ENCODE peak calls at places on chromosomes 1 and 21, in seven cellular contexts. F, L, Y, N, W, R and D are unnamed samples. For H3K9me3, the result is how much of the 10 kb centered on the place peaks cover.

GRCh38 chr1:167762061-167762746 is 40.4 kb downstream of the MPZL1 start:
- DNase-seq in N (no peak), R (peak), F (no peak), W (no peak), Y (no peak), L (no peak), D (no peak)

GRCh38 chr1:223834660-223835263 is 11.0 kb downstream of the TP53BP2 start:
- DNase-seq in R (no peak), F (peak), Y (no peak), W (peak), L (no peak), N (no peak), D (no peak)

GRCh38 chr1:10401281-10401680 is 2.4 kb downstream of the PGD start:
- DNase-seq in R (no peak), Y (no peak), F (peak), L (no peak), W (peak), N (no peak), D (no peak)

GRCh38 chr1:176567190-176567794 is 104.3 kb downstream of the PAPPA2 start:
- DNase-seq in Y (no peak), N (no peak), W (peak), F (peak), R (no peak), L (no peak), D (no peak)

GRCh38 chr1:1092890-1093609 is 18.9 kb upstream of the RNF223 start:
- DNase-seq in W (no peak), N (peak), F (no peak), L (no peak), Y (no peak), R (no peak), D (no peak)

GRCh38 chr1:101174722-101175121 is 62.1 kb upstream of the S1PR1 start:
- DNase-seq in W (peak), R (no peak), L (no peak), F (no peak), Y (no peak), N (no peak), D (no peak)

GRCh38 chr1:223759273-223759672 is 46.9 kb downstream of the CAPN2 start:
- DNase-seq in W (no peak), R (no peak), Y (no peak), F (no peak), N (no peak), L (no peak), D (no peak)

GRCh38 chr1:201230676-201231075 is 40.1 kb downstream of the IGFN1 start:
- DNase-seq in N (no peak), F (no peak), W (no peak), R (no peak), Y (no peak), L (no peak), D (no peak)

GRCh38 chr1:223140551-223140950 is 2.5 kb downstream of the TLR5 start:
- DNase-seq in L (no peak), Y (no peak), N (no peak), W (no peak), R (no peak), F (no peak), D (no peak)

GRCh38 chr1:114467491-114467890 is 43.5 kb downstream of the TRIM33 start:
- DNase-seq in R (no peak), Y (no peak), L (no peak), N (no peak), W (no peak), F (no peak), D (no peak)

GRCh38 chr21:28910280-28910887 is 82.3 kb downstream of the LTN1 start:
- DNase-seq in W (no peak), F (no peak), L (no peak), N (no peak), Y (no peak), R (no peak), D (no peak)

GRCh38 chr21:35491920-35492678 is 443.0 kb upstream of the RUNX1 start:
- DNase-seq in Y (no peak), R (no peak), N (no peak), L (no peak), F (no peak), W (no peak), D (no peak)

GRCh38 chr1:170661646-170662411 is 2.1 kb upstream of the PRRX1 start:
- DNase-seq in N (peak), F (peak), W (peak), R (no peak), Y (no peak), L (peak), D (no peak)

GRCh38 chr1:200150721-200151120 is 123.2 kb downstream of the NR5A2 start:
- DNase-seq in L (no peak), R (no peak), W (peak), F (peak), Y (no peak), N (peak), D (no peak)

GRCh38 chr1:155307247-155307740 is 1.4 kb upstream of the FDPS start:
- DNase-seq in N (peak), Y (no peak), W (peak), L (no peak), F (peak), R (no peak), D (no peak)

GRCh38 chr21:46661627-46662366 is 26.3 kb downstream of the PRMT2 start:
- DNase-seq in L (peak), W (no peak), R (no peak), F (no peak), N (no peak), Y (no peak), D (no peak)

GRCh38 chr21:37101384-37101783 is 28.3 kb downstream of the TTC3 start:
- DNase-seq in F (peak), W (peak), Y (no peak), L (no peak), R (no peak), N (no peak), D (no peak)

GRCh38 chr1:2584822-2585317 is 1.7 kb upstream of the PRXL2B start:
- DNase-seq in R (no peak), W (no peak), F (no peak), L (peak), Y (no peak), N (no peak), D (peak)

GRCh38 chr1:84077476-84078107 is 66.5 kb upstream of the PRKACB start:
- DNase-seq in Y (peak), W (peak), N (peak), L (peak), F (peak), R (peak), D (peak)

GRCh38 chr1:165595561-165595960 is 35.5 kb upstream of the MGST3 start:
- DNase-seq in L (no peak), F (peak), N (no peak), Y (no peak), R (no peak), W (peak), D (no peak)

GRCh38 chr1:25711555-25712298 is 88.3 kb upstream of the SELENON start:
- DNase-seq in R (peak), Y (no peak), W (peak), N (no peak), F (peak), L (no peak), D (no peak)

GRCh38 chr1:155463865-155464264 is 98.7 kb downstream of the ASH1L start:
- DNase-seq in L (no peak), R (no peak), W (peak), N (peak), Y (no peak), F (peak), D (no peak)

GRCh38 chr1:169452921-169453320 is 25.6 kb upstream of the CCDC181 start:
- DNase-seq in N (no peak), W (no peak), R (no peak), F (no peak), L (no peak), Y (no peak), D (no peak)

GRCh38 chr1:9844106-9844505 is 20.3 kb upstream of the CLSTN1 start:
- DNase-seq in N (no peak), R (no peak), L (no peak), W (no peak), Y (no peak), F (no peak), D (no peak)

GRCh38 chr1:111565079-111565478 is 54.5 kb upstream of the RAP1A start:
- DNase-seq in W (peak), Y (no peak), F (peak), R (no peak), L (no peak), N (no peak), D (no peak)

GRCh38 chr1:166111430-166111829 is 55.4 kb downstream of the FAM78B start:
- DNase-seq in L (no peak), Y (no peak), N (no peak), F (no peak), R (no peak), W (no peak), D (no peak)

GRCh38 chr1:176775996-176776395 is 313.0 kb downstream of the PAPPA2 start:
- DNase-seq in L (no peak), W (no peak), F (no peak), N (no peak), Y (no peak), R (no peak), D (no peak)

GRCh38 chr1:226677121-226678020 is 61.7 kb downstream of the ITPKB start:
- DNase-seq in F (peak), W (peak), N (peak), L (no peak), Y (peak), R (peak), D (peak)

GRCh38 chr1:89167590-89168215 is 8.1 kb downstream of the GBP7 start:
- DNase-seq in Y (no peak), W (no peak), L (no peak), R (no peak), F (no peak), N (no peak), D (no peak)

GRCh38 chr21:46317710-46318463 is 5.8 kb downstream of the C21orf58 start:
- DNase-seq in W (no peak), L (no peak), F (no peak), N (peak), Y (no peak), R (no peak), D (no peak)

GRCh38 chr1:23441446-23442148 is 17.0 kb upstream of the TCEA3 start:
- DNase-seq in Y (no peak), L (no peak), F (no peak), W (no peak), R (no peak), N (no peak), D (no peak)

GRCh38 chr1:23446644-23447310 is 22.2 kb upstream of the TCEA3 start:
- DNase-seq in L (no peak), R (no peak), N (no peak), W (no peak), F (no peak), Y (no peak), D (no peak)

GRCh38 chr1:23444104-23444533 is 19.6 kb upstream of the TCEA3 start:
- DNase-seq in W (peak), N (peak), R (no peak), F (peak), Y (no peak), L (peak), D (no peak)

GRCh38 chr1:23444596-23445390 is 20.2 kb upstream of the TCEA3 start:
- DNase-seq in W (no peak), F (no peak), R (no peak), L (no peak), N (no peak), Y (no peak), D (no peak)

DNA sequence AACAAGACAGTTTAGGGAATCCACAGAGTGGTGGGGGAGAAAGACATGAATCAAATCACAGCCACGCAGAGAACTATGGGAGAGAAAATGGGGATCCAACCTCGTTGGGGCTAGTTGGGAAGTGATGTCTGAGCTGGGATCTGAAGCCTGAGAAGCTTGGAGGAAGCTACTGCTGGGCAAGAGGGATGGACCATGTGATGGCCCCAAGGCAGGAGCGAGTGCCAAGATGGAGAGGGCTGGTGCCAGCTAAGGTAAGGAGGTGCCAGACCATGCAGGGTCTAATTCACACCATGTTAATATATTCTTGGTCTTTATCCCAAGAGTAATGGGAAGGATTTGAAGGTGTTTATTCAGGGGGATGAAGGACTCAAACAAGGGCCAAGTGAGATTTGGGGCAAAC is 18.2 kb upstream of the TCEA3 start:
- DNase-seq in F (no peak), L (no peak), Y (no peak), N (no peak), W (no peak), R (no peak), D (no peak)
- H3K9me3 ChIP-seq in F (under half), L (under half), Y (under half), N (under half), W (under half), R (under half), D (under half)

GRCh38 chr1:246919902-246920301 is 11.8 kb downstream of the AHCTF1 start:
- DNase-seq in N (no peak), L (no peak), F (no peak), R (no peak), Y (no peak), W (no peak), D (no peak)

GRCh38 chr1:246923482-246923881 is 8.3 kb downstream of the AHCTF1 start:
- DNase-seq in R (no peak), Y (no peak), F (peak), W (peak), N (no peak), L (no peak), D (no peak)

GRCh38 chr1:246925997-246926626 is 5.6 kb downstream of the AHCTF1 start:
- DNase-seq in Y (no peak), R (no peak), F (no peak), W (no peak), N (no peak), L (no peak), D (no peak)

GRCh38 chr1:246923900-246924299 is 7.8 kb downstream of the AHCTF1 start:
- DNase-seq in R (no peak), N (no peak), W (no peak), Y (no peak), L (no peak), F (no peak), D (no peak)

GRCh38 chr1:246921481-246921880 is 10.3 kb downstream of the AHCTF1 start:
- DNase-seq in F (no peak), W (peak), Y (no peak), L (no peak), N (no peak), R (no peak), D (no peak)
- H3K9me3 ChIP-seq in F (under half), W (under half), Y (under half), L (under half), N (under half), R (under half), D (under half)

GRCh38 chr1:247913786-247914185 is 6.3 kb upstream of the OR2T8 start:
- DNase-seq in R (no peak), L (no peak), N (no peak), W (no peak), Y (no peak), F (no peak), D (no peak)
- H3K9me3 ChIP-seq in R (under half), L (under half), N (under half), W (under half), Y (under half), F (under half), D (under half)

GRCh38 chr21:40015818-40016217 is 148.6 kb downstream of the PCP4 start:
- DNase-seq in Y (no peak), F (no peak), N (no peak), R (no peak), W (no peak), L (no peak), D (no peak)
- H3K9me3 ChIP-seq in Y (under half), F (under half), N (under half), R (under half), W (under half), L (under half), D (under half)

DNA sequence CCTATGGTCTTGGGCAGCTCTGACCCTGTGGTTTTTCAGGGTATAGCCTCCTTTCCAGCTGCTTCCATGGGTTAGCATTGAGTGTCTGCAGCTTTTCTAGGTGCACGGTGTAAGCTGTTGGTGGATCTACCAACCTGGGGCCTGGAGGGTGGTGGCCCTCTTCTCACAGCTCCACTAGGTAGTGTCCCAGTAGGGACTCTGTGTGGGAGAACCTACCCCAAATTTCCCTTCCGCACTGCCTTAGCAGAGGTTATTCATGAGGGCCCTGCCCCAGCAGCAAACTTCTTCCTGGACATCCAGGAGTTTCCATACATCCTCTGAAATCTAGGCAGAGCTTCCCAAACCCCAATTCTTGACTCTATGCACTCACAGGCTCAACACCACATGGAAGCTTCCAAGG is 111.0 kb upstream of the C1orf87 start:
- DNase-seq in R (no peak), N (no peak), Y (no peak), L (no peak), F (no peak), W (no peak), D (no peak)
- H3K9me3 ChIP-seq in R (under half), N (under half), Y (under half), L (under half), F (under half), W (under half), D (under half)